ENCODE peak calls at places on chromosomes 5 and 9, in nine cellular contexts. O, F, V, P, L, T, G, H and M are unnamed samples.

GRCh38 chr9:130741831-130742449 is 48.4 kb downstream of the EXOSC2 start:
- DNase-seq in O (no peak), F (no peak), V (peak; percentile 18), P (no peak), L (no peak), T (no peak), G (peak; percentile 88), H (no peak), M (peak; percentile 9)

GRCh38 chr5:128412145-128412930 is 125.7 kb downstream of the FBN2 start:
- DNase-seq in O (no peak), F (no peak), V (no peak), P (no peak), L (no peak), T (no peak), G (no peak), H (no peak), M (no peak)

GRCh38 chr9:12882430-12882829 is 107.6 kb downstream of the LURAP1L start:
- DNase-seq in O (no peak), F (no peak), V (no peak), P (no peak), L (no peak), T (no peak), G (peak; percentile 72), H (no peak), M (no peak)

GRCh38 chr5:135541969-135542502 is 6.3 kb upstream of the NEUROG1 start:
- DNase-seq in O (no peak), F (no peak), V (no peak), P (no peak), L (no peak), T (no peak), G (no peak), H (no peak), M (no peak)

GRCh38 chr9:99335280-99335679 is 113.2 kb downstream of the SEC61B start:
- DNase-seq in O (no peak), F (peak; percentile 19), V (no peak), P (no peak), L (no peak), T (no peak), G (no peak), H (no peak), M (no peak)

GRCh38 chr9:131739988-131740648 is at the start of gene RAPGEF1:
- DNase-seq in O (no peak), F (no peak), V (no peak), P (peak; percentile 75), L (peak; percentile 61), T (no peak), G (no peak), H (peak; percentile 76), M (peak; percentile 9)

GRCh38 chr5:16681761-16682335 is 65.1 kb upstream of the RETREG1 start:
- DNase-seq in O (no peak), F (no peak), V (no peak), P (no peak), L (no peak), T (no peak), G (no peak), H (no peak), M (no peak)

GRCh38 chr5:87243161-87243877 is 24.4 kb upstream of the RASA1 start:
- DNase-seq in O (no peak), F (no peak), V (no peak), P (no peak), L (no peak), T (peak; percentile 6), G (peak; percentile 88), H (no peak), M (peak; percentile 14)

GRCh38 chr9:95457769-95458168 is 59.0 kb downstream of the PTCH1 start:
- DNase-seq in O (no peak), F (no peak), V (no peak), P (no peak), L (no peak), T (no peak), G (peak; percentile 92), H (no peak), M (no peak)

GRCh38 chr9:93592389-93593021 is 16.1 kb downstream of the PHF2 start:
- DNase-seq in O (peak; percentile 22), F (no peak), V (no peak), P (peak; percentile 25), L (no peak), T (peak; percentile 58), G (no peak), H (no peak), M (no peak)

GRCh38 chr9:134219721-134220060 is 55.3 kb upstream of the RNU6ATAC start:
- DNase-seq in O (no peak), F (no peak), V (no peak), P (no peak), L (peak; percentile 8), T (no peak), G (no peak), H (peak; percentile 15), M (no peak)

GRCh38 chr9:134221273-134222017 is 57.1 kb upstream of the RNU6ATAC start:
- DNase-seq in O (no peak), F (no peak), V (no peak), P (no peak), L (no peak), T (no peak), G (no peak), H (no peak), M (no peak)

GRCh38 chr9:134218230-134218629 is 53.9 kb upstream of the RNU6ATAC start:
- DNase-seq in O (no peak), F (no peak), V (no peak), P (no peak), L (no peak), T (no peak), G (no peak), H (no peak), M (no peak)

GRCh38 chr9:134222018-134222573 is 57.7 kb upstream of the RNU6ATAC start:
- DNase-seq in O (no peak), F (no peak), V (no peak), P (no peak), L (peak; percentile 10), T (no peak), G (no peak), H (no peak), M (no peak)

DNA sequence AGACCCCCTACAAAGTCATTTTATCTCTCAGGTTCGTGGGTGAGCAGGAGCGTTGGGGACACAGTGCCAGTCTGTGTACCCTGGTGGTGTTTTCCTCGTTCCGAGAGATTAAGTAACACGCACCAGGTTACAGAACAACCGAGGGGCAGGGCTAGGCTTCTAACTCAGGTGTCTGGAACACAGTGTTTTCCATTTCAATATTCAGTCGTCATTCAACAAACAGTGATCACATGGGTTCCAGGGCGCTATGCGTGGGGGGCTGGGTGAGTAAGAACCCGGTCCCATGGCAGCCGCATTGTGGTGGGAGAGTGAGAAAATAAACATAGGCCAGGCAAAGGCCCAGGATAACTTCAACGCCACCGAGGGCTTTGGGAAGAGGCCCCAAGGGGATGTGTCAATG is 55.9 kb upstream of the RNU6ATAC start:
- DNase-seq in O (no peak), F (no peak), V (no peak), P (no peak), L (no peak), T (peak; percentile 21), G (no peak), H (no peak), M (no peak)
- TF ChIP-seq POLR2A in O (no peak), F (no peak), V (no peak), P (no peak), L (no peak), T (no peak), G (no peak), H (no peak), M (no peak)

DNA sequence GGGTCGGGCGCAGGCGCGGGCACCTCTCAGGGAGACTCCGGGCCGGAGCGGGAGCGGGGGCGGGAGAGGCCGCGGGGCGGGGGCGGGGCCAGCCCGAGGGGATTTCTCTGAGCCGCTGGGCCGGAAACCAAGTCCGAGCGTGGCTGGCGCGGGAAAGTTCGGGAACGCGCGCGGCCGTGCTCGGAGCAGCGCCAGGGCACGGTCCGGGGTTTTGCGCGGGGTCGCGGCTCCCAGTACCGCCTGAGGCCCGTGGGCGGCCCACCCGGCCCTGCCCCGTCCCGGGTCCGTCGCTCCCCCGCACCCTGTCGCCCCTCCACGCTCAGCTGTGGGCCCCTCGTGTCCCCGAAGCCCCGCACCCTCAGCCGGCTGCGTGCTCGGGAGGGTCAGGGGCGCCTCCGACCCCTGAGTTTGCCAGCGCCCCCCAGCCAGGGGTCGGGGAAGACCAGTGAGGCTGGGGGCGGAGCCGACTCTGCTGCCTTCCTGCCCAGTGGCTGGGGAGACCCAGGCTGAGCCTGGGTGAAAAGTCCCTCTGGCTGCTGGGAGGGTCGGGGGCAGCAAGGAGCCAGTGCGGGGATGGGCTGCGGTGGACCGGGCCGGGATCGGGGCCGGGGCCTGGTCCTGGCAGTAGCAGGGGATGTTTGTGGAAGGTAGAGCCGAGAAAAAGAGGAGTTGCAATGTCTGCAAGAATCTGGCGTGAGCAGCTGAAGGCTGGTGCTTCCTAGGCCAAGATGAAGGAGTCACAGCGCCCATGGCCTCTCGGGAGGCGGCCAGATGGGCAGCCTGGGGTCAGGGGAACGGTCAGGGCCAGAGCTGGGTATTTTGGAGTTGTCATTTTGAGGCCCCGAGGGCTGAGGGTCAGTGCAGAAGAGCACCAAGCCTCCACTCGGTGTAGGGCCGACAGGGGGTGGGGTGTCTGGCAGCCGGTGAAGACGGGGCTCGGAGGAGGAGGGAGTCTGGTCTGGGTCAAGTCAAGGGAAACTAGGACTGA is 588 bp downstream of the TRAF2 start:
- DNase-seq in O (no peak), F (no peak), V (peak; percentile 46), P (peak; percentile 46), L (no peak), T (no peak), G (peak; percentile 16), H (no peak), M (peak; percentile 93)
- TF ChIP-seq POLR2A in O (no peak), F (peak; percentile 66), V (no peak), P (no peak), L (no peak), T (no peak), G (no peak), H (no peak), M (peak; percentile 8)

DNA sequence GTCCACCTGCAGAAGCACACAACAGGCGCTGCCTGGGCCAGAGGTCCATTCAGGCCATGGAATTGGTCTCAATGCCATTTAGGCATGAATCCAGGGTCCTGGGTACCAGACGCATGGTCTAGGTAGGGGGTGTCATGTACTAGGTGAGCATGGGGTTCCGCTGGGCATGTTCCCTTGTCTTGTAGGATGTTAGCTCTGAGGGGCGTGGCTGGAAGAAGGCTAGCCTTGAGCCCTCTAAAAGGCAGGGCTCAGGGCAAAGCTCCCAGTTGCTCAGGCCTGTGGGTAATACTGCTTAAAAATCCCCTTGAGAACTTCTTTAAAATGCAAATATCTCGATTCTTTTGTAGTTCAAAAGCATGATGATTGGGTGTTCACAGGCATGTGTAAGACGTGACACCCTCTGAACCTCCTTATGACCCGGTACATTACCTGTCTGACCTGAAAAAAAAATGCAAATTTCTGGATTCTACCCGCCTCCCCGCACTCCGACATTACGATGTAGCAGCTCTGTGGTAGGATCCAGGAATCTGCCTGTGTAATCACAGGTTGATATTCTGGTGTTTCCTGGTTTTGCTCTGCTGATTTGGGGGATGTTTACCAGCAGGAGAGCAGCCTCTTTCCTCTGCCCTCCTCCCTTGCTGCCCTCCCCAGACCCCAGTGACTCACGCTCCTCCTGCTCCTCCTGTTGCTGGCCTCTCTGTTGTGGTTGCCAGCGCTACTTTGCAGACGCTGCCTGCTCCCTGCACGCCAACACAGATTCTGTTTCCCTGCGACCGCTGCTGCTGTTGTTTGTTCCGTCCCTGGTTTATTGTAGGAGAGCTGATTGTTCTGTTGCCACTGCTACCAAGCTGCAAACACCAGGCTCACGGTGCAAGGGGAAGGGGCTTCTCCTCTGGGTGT is 5.7 kb downstream of the TMC1 start:
- DNase-seq in O (peak; percentile 51), F (peak; percentile 77), V (peak; percentile 75), P (peak; percentile 18), L (peak; percentile 86), T (peak; percentile 10), G (peak; percentile 93), H (peak; percentile 79), M (peak; percentile 88)
- TF ChIP-seq POLR2A in O (no peak), F (peak; percentile 76), V (peak; percentile 22), P (no peak), L (peak; percentile 48), T (no peak), G (peak; percentile 72), H (peak; percentile 63), M (peak; percentile 47)

GRCh38 chr5:115475768-115476167 is 68.8 kb downstream of the FEM1C start:
- DNase-seq in O (no peak), F (no peak), V (no peak), P (no peak), L (no peak), T (no peak), G (no peak), H (no peak), M (no peak)
- TF ChIP-seq POLR2A in O (no peak), F (no peak), V (no peak), P (no peak), L (no peak), T (no peak), G (no peak), H (no peak), M (no peak)